ENCODE peak calls at places on chromosomes 16 and 17, in eight cellular contexts. O is GM20000; X is AG04450; R is CD8-positive, alpha-beta memory T cell; V is stimulated activated CD8-positive, alpha-beta memory T cell treated with anti-CD3 and anti-CD28 coated beads, Interleukin-12 subunit alpha, Interleukin-12 subunit beta, amount 100 ng/mL, for 4 hours; P is PC-9; Z is cardiac fibroblast; Q is posterior cingulate gyrus. A is an unnamed sample.

GRCh38 chr17:32849879-32850278 is 27.0 kb downstream of the MYO1D start:
- DNase-seq in O (no peak), X (no peak), R (no peak), V (no peak), P (no peak), Z (no peak), Q (no peak), A (no peak)

GRCh38 chr17:61144876-61145564 is 254.6 kb upstream of the TBX2 start:
- DNase-seq in O (no peak), X (no peak), R (no peak), V (no peak), P (no peak), Z (peak), Q (no peak), A (no peak)

GRCh38 chr16:29984137-29984763 is 10.6 kb downstream of the TAOK2 start:
- DNase-seq in O (no peak), X (no peak), R (no peak), V (no peak), P (no peak), Z (no peak), Q (no peak), A (no peak)

GRCh38 chr17:38751803-38752118 is 780 bp upstream of the PSMB3 start:
- DNase-seq in O (peak), X (peak), R (peak), V (peak), P (peak), Z (peak), Q (peak), A (peak)

GRCh38 chr17:78986048-78986648 is 6.4 kb upstream of the LGALS3BP start:
- DNase-seq in O (peak), X (no peak), R (no peak), V (no peak), P (no peak), Z (peak), Q (no peak), A (no peak)

GRCh38 chr17:56723471-56723870 is 110.2 kb downstream of the C17orf67 start:
- DNase-seq in O (no peak), X (no peak), R (no peak), V (no peak), P (no peak), Z (no peak), Q (no peak), A (no peak)

GRCh38 chr17:66338937-66339336 is 36.5 kb downstream of the PRKCA start:
- DNase-seq in O (no peak), X (no peak), R (no peak), V (no peak), P (no peak), Z (no peak), Q (no peak), A (no peak)

GRCh38 chr16:30395155-30395991 is at the start of gene ZNF48:
- DNase-seq in O (peak), X (peak), R (peak), V (peak), P (peak), Z (peak), Q (peak), A (peak)

GRCh38 chr16:23423496-23424049 is 29.4 kb downstream of the COG7 start:
- DNase-seq in O (no peak), X (peak), R (no peak), V (no peak), P (peak), Z (peak), Q (no peak), A (no peak)

GRCh38 chr16:70438325-70438982 is 446 bp downstream of the ST3GAL2 start:
- DNase-seq in O (no peak), X (no peak), R (no peak), V (no peak), P (no peak), Z (no peak), Q (peak), A (no peak)

GRCh38 chr17:67272312-67273050 is 27.5 kb upstream of the HELZ start:
- DNase-seq in O (no peak), X (no peak), R (no peak), V (no peak), P (no peak), Z (no peak), Q (no peak), A (no peak)

GRCh38 chr17:79246226-79246794 is 171.7 kb downstream of the ENGASE start:
- DNase-seq in O (no peak), X (no peak), R (no peak), V (no peak), P (no peak), Z (no peak), Q (no peak), A (no peak)

GRCh38 chr17:38703742-38704644 is 1.1 kb upstream of the MLLT6 start:
- DNase-seq in O (peak), X (no peak), R (peak), V (peak), P (peak), Z (peak), Q (no peak), A (peak)

GRCh38 chr17:17423656-17424055 is 53.1 kb upstream of the MED9 start:
- DNase-seq in O (no peak), X (no peak), R (no peak), V (no peak), P (no peak), Z (no peak), Q (no peak), A (no peak)

GRCh38 chr17:14201595-14201994 is 35.1 kb downstream of the CDRT15 start:
- DNase-seq in O (no peak), X (no peak), R (peak), V (peak), P (no peak), Z (no peak), Q (no peak), A (peak)